ENCODE peak calls at places on chromosomes 7 and 10, in five cellular contexts. L is left lung; E is GM23248; A is CD4-positive, alpha-beta memory T cell; C is body of pancreas. P is an unnamed sample. For H3K4me1, the result is how much of the 10 kb centered on the place peaks cover.

GRCh38 chr10:17758200-17758599 is 6.2 kb downstream of the TMEM236 start:
- DNase-seq in L (no peak), E (peak), A (no peak), C (no peak), P (no peak)

GRCh38 chr7:15461576-15461975 is 100.2 kb downstream of the AGMO start:
- DNase-seq in L (no peak), E (peak), A (no peak), C (no peak), P (no peak)

GRCh38 chr7:145016068-145016467 is 180.2 kb upstream of the TPK1 start:
- DNase-seq in L (no peak), E (no peak), A (no peak), C (no peak), P (no peak)

GRCh38 chr7:82362129-82362528 is 81.4 kb downstream of the CACNA2D1 start:
- DNase-seq in L (no peak), E (peak), A (no peak), C (no peak), P (no peak)

GRCh38 chr10:88186335-88186734 is 322.9 kb downstream of the PTEN start:
- DNase-seq in L (no peak), E (peak), A (no peak), C (no peak), P (no peak)

GRCh38 chr10:47176903-47177860 is 122.8 kb upstream of the GDF10 start:
- DNase-seq in L (no peak), E (peak), A (no peak), C (no peak), P (no peak)

GRCh38 chr7:112411186-112411795 is 39.0 kb upstream of the IFRD1 start:
- DNase-seq in L (no peak), E (peak), A (no peak), C (peak), P (no peak)

GRCh38 chr10:46560952-46561351 is 4.5 kb upstream of the GPRIN2 start:
- DNase-seq in L (no peak), E (no peak), A (no peak), C (no peak), P (no peak)

GRCh38 chr7:128162666-128163065 is 78.4 kb upstream of the LEP start:
- DNase-seq in L (no peak), E (no peak), A (no peak), C (no peak), P (no peak)

GRCh38 chr7:126140858-126141491 is 1111.8 kb downstream of the GRM8 start:
- DNase-seq in L (no peak), E (no peak), A (no peak), C (no peak), P (no peak)

GRCh38 chr7:1144269-1144771 is 15.7 kb downstream of the ZFAND2A start:
- DNase-seq in L (no peak), E (peak), A (no peak), C (peak), P (no peak)

GRCh38 chr10:79383974-79384606 is 36.8 kb downstream of the PPIF start:
- DNase-seq in L (peak), E (no peak), A (no peak), C (no peak), P (no peak)

GRCh38 chr10:132167041-132167674 is 19.6 kb upstream of the DPYSL4 start:
- DNase-seq in L (peak), E (no peak), A (no peak), C (no peak), P (no peak)

GRCh38 chr10:86255405-86256251 is 111.0 kb downstream of the GRID1 start:
- DNase-seq in L (no peak), E (no peak), A (no peak), C (no peak), P (no peak)

GRCh38 chr10:114437456-114438292 is 33.4 kb upstream of the AFAP1L2 start:
- DNase-seq in L (no peak), E (peak), A (no peak), C (peak), P (no peak)

GRCh38 chr7:1538544-1539345 is 8.2 kb downstream of the MAFK start:
- DNase-seq in L (no peak), E (no peak), A (no peak), C (no peak), P (no peak)

GRCh38 chr10:124384142-124384541 is 34.6 kb downstream of the OAT start:
- DNase-seq in L (no peak), E (no peak), A (no peak), C (no peak), P (no peak)

GRCh38 chr7:138324905-138325304 is 135.2 kb upstream of the TRIM24 start:
- DNase-seq in L (no peak), E (no peak), A (no peak), C (no peak), P (no peak)

GRCh38 chr7:44603208-44603607 is 3.2 kb upstream of the OGDH start:
- DNase-seq in L (no peak), E (no peak), A (no peak), C (no peak), P (no peak)

GRCh38 chr7:123154231-123154860 is 45.4 kb downstream of the SLC13A1 start:
- DNase-seq in L (no peak), E (peak), A (no peak), C (peak), P (no peak)

GRCh38 chr7:151129882-151130591 is 37.5 kb downstream of the GBX1 start:
- DNase-seq in L (peak), E (no peak), A (no peak), C (no peak), P (no peak)

GRCh38 chr7:2948794-2949193 is 94.9 kb downstream of the CARD11 start:
- DNase-seq in L (no peak), E (no peak), A (no peak), C (no peak), P (no peak)

GRCh38 chr10:132290631-132291030 is 17.1 kb downstream of the STK32C start:
- DNase-seq in L (peak), E (no peak), A (no peak), C (no peak), P (no peak)

GRCh38 chr7:6730343-6730633 is 23.5 kb upstream of the ZNF12 start:
- DNase-seq in L (no peak), E (no peak), A (no peak), C (peak), P (no peak)

GRCh38 chr7:63113713-63114285 is 884.9 kb upstream of the ZNF722 start:
- DNase-seq in L (no peak), E (no peak), A (no peak), C (no peak), P (no peak)

GRCh38 chr10:12390733-12391132 is 41.4 kb downstream of the CAMK1D start:
- DNase-seq in L (no peak), E (no peak), A (no peak), C (no peak), P (no peak)

GRCh38 chr7:33853361-33854062 is 51.8 kb upstream of the BMPER start:
- DNase-seq in L (no peak), E (peak), A (no peak), C (no peak), P (no peak)

GRCh38 chr7:137074386-137075030 is 206.1 kb downstream of the CHRM2 start:
- DNase-seq in L (no peak), E (peak), A (no peak), C (no peak), P (no peak)

GRCh38 chr7:140594131-140594691 is 46.4 kb downstream of the DENND2A start:
- DNase-seq in L (no peak), E (no peak), A (no peak), C (no peak), P (no peak)

GRCh38 chr10:78964952-78965633 is 103.7 kb upstream of the ZMIZ1 start:
- DNase-seq in L (peak), E (peak), A (no peak), C (peak), P (no peak)

GRCh38 chr10:36671607-36672006 is 453.8 kb upstream of the ANKRD30A start:
- DNase-seq in L (no peak), E (peak), A (no peak), C (no peak), P (no peak)

GRCh38 chr7:147432068-147432467 is 1158.5 kb upstream of the C7orf33 start:
- DNase-seq in L (no peak), E (peak), A (no peak), C (no peak), P (no peak)

GRCh38 chr10:1572519-1573333 is 164.6 kb downstream of the ADARB2 start:
- DNase-seq in L (no peak), E (peak), A (no peak), C (no peak), P (no peak)

GRCh38 chr10:33237736-33238624 is 96.5 kb downstream of the NRP1 start:
- DNase-seq in L (no peak), E (peak), A (no peak), C (no peak), P (no peak)

GRCh38 chr7:143401265-143401664 is 7.4 kb downstream of the EPHA1 start:
- DNase-seq in L (no peak), E (no peak), A (no peak), C (no peak), P (no peak)

GRCh38 chr7:57769958-57770357 is 320.0 kb downstream of the ZNF716 start:
- DNase-seq in L (no peak), E (no peak), A (no peak), C (no peak), P (no peak)

GRCh38 chr10:132388901-132389630 is 7.9 kb upstream of the PWWP2B start:
- DNase-seq in L (peak), E (peak), A (no peak), C (peak), P (peak)

GRCh38 chr7:142587578-142588191 is 161.6 kb upstream of the PRSS1 start:
- DNase-seq in L (no peak), E (peak), A (peak), C (peak), P (no peak)

GRCh38 chr7:100705341-100705752 is 574 bp upstream of the POP7 start:
- DNase-seq in L (peak), E (peak), A (peak), C (peak), P (peak)
- H3K4me3 ChIP-seq in L (peak), E (peak), A (peak), C (peak), P (peak)

GRCh38 chr7:5413449-5413786 is 10.2 kb downstream of the TNRC18 start:
- DNase-seq in L (no peak), E (no peak), A (no peak), C (no peak), P (no peak)
- H3K27ac ChIP-seq in L (peak), E (no peak), A (no peak), C (no peak), P (no peak)

DNA sequence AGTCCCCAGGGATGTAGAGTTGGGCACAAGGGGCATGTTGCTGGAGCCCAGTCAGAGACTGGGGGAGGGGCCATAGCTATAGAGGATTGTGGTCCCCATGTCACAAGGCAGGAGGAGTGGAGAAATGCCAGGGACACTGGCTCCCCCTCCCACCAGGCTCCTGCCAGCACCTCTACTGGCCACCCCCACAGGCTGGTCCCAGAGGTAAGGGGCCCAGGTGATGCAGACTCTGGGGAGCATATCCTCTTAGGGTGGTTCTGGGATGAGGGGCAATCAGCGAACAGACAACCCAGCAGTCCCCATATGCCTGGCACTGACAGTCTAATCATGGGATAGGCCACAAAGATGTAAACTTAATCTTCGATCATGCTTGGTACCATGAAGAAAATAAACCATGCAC is 21.2 kb downstream of the C10orf71 start:
- DNase-seq in L (no peak), E (no peak), A (no peak), C (no peak), P (no peak)
- H3K4me1 ChIP-seq in L (under half), E (under half), A (under half), C (under half), P (under half)

DNA sequence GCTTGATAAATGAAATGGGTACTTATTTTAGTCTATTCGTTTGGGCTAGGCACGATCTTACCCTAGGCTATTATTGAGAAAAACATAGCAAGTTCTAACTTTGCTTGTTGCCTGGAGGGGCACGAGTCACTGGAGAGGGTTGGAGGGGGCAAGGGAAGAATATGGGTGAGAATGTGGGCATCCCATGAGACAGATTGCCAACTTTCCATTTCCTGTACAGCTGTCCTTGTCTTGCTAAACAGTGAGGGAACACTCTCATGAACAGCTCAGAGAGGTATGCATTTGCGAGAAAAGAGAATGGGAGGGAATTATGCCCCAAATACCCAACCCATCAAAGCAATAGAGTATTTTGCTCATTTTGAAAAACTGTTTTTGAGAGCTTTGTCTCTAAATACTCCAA is 9.2 kb downstream of the CDHR3 start:
- DNase-seq in L (no peak), E (peak), A (no peak), C (no peak), P (no peak)
- H3K4me3 ChIP-seq in L (no peak), E (no peak), A (no peak), C (no peak), P (no peak)